ENCODE peak calls at places on chromosomes 12 and 14, in eight cellular contexts. D is stimulated activated CD8-positive, alpha-beta memory T cell treated with anti-CD3 and anti-CD28 coated beads, Interleukin-7, amount 100 ng/mL, for 48 hours; S is islet precursor cell; W is activated CD8-positive, alpha-beta memory T cell treated with anti-CD3 and anti-CD28 coated beads for 24 hours; F is NCI-H187; X is ascending aorta; H is naive thymus-derived CD4-positive, alpha-beta T cell; T is stimulated activated CD4-positive, alpha-beta T cell treated with anti-CD3 and anti-CD28 coated beads, Interleukin-4, amount 100 ng/mL, for 4 hours. C is an unnamed sample.

GRCh38 chr12:6312529-6313325 is 2.2 kb downstream of the PLEKHG6 start:
- DNase-seq in X (no peak), S (peak), H (no peak), W (no peak), F (peak), T (no peak), D (no peak), C (peak)

GRCh38 chr14:69820991-69821390 is 23.9 kb upstream of the SLC10A1 start:
- DNase-seq in F (no peak), H (no peak), T (no peak), D (no peak), W (no peak), X (no peak), S (no peak), C (no peak)

GRCh38 chr12:34294137-34294536 is 271.8 kb downstream of the ALG10 start:
- DNase-seq in S (no peak), X (peak), T (no peak), H (no peak), F (no peak), D (no peak), W (no peak), C (peak)

GRCh38 chr14:54845616-54846015 is 57.0 kb downstream of the GCH1 start:
- DNase-seq in H (no peak), X (no peak), W (no peak), D (no peak), S (no peak), F (no peak), T (no peak), C (no peak)

GRCh38 chr12:75437564-75437963 is 43.0 kb upstream of the GLIPR1 start:
- DNase-seq in T (no peak), W (no peak), F (no peak), S (no peak), X (no peak), D (no peak), H (no peak), C (no peak)

GRCh38 chr12:43655586-43655985 is 103.0 kb downstream of the PUS7L start:
- DNase-seq in D (no peak), H (no peak), F (no peak), S (peak), W (no peak), X (no peak), T (no peak), C (no peak)

GRCh38 chr12:92719674-92720073 is 16.9 kb downstream of the PLEKHG7 start:
- DNase-seq in H (no peak), F (no peak), D (no peak), X (no peak), T (no peak), W (no peak), S (no peak), C (no peak)

GRCh38 chr12:1629338-1630080 is 478 bp downstream of the WNT5B start:
- DNase-seq in D (no peak), F (no peak), X (no peak), T (no peak), S (peak), W (no peak), H (no peak), C (no peak)

GRCh38 chr12:122843472-122843871 is 8.2 kb downstream of the HIP1R start:
- DNase-seq in H (no peak), T (no peak), S (peak), D (no peak), W (no peak), F (no peak), X (no peak), C (no peak)

C was measured in breast epithelium.